ENCODE peak calls at places on chromosomes 7 and 10, in eight cellular contexts. Q, G, N, L, J, D, R and B are unnamed samples. For H3K4me1, the result is how much of the 10 kb centered on the place peaks cover.

GRCh38 chr10:52658112-52658511 is 114.5 kb downstream of the MBL2 start:
- DNase-seq in J (no peak), D (no peak), Q (no peak), N (peak), R (no peak), G (no peak), L (no peak), B (no peak)

GRCh38 chr7:130387628-130388403 is 7.5 kb downstream of the CPA1 start:
- DNase-seq in R (peak), J (no peak), D (no peak), Q (no peak), N (peak), L (peak), G (no peak), B (no peak)

GRCh38 chr7:47786557-47787248 is 161.6 kb downstream of the PKD1L1 start:
- DNase-seq in R (peak), N (peak), J (peak), L (peak), Q (peak), D (no peak), G (peak), B (no peak)

GRCh38 chr7:8086239-8086638 is 117.6 kb downstream of the GLCCI1 start:
- DNase-seq in Q (no peak), G (no peak), J (no peak), R (no peak), D (no peak), N (no peak), L (no peak), B (no peak)

GRCh38 chr7:17090751-17091150 is 207.7 kb upstream of the AHR start:
- DNase-seq in R (no peak), L (no peak), Q (no peak), N (peak), D (no peak), J (peak), G (no peak), B (no peak)

GRCh38 chr10:62959553-62959952 is 143.4 kb upstream of the EGR2 start:
- DNase-seq in G (no peak), Q (no peak), R (no peak), L (no peak), D (no peak), J (peak), N (peak), B (no peak)

GRCh38 chr10:49651039-49651835 is 28.2 kb upstream of the C10orf53 start:
- DNase-seq in J (no peak), R (no peak), Q (no peak), D (no peak), N (no peak), L (no peak), G (no peak), B (peak)

GRCh38 chr10:130425169-130425568 is 289.0 kb downstream of the GLRX3 start:
- DNase-seq in D (no peak), L (no peak), R (no peak), J (no peak), Q (no peak), N (no peak), G (no peak), B (no peak)

GRCh38 chr7:40760293-40760964 is 625.6 kb downstream of the SUGCT start:
- DNase-seq in L (no peak), R (no peak), G (no peak), D (no peak), N (peak), Q (no peak), J (no peak), B (no peak)

GRCh38 chr10:11670311-11670825 is 58.9 kb upstream of the USP6NL start:
- DNase-seq in G (no peak), L (no peak), R (no peak), N (no peak), D (no peak), J (no peak), Q (no peak), B (no peak)
- H3K4me1 ChIP-seq in G (under half), L (under half), R (under half), N (under half), D (under half), J (under half), Q (under half), B (under half)

DNA sequence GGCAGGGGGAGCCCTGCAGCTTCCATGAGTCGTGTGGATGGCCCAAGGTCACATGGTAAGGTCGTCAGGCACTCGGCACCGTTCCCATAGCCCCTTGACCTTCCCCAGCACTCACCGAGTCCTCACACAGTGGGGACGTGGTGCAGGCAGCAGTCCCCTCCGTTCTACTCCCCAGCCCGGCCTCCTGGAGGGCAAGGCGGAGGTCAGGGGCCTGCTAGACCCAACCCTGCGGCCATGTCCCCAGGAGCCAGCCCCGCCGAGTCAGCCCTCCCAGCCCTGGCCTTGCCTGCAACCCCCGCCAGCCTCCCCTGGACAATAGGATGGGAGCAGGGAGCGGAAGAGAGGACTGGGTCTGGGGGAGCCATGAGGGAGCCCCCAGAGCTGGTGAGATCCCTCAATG is 65.2 kb downstream of the ELFN1 start:
- DNase-seq in N (no peak), Q (no peak), R (no peak), J (no peak), D (no peak), L (no peak), G (no peak), B (no peak)
- H3K4me1 ChIP-seq in N (under half), Q (under half), R (under half), J (under half), D (under half), L (under half), G (under half), B (under half)

GRCh38 chr10:113133497-113133896 is 183.4 kb downstream of the TCF7L2 start:
- DNase-seq in L (no peak), G (no peak), R (no peak), J (peak), D (no peak), Q (no peak), N (peak), B (no peak)
- H3K4me1 ChIP-seq in L (under half), G (under half), R (under half), J (half or more), D (under half), Q (half or more), N (under half), B (under half)

GRCh38 chr10:71725998-71726672 is 6.6 kb upstream of the C10orf105 start:
- DNase-seq in D (no peak), J (peak), N (peak), L (no peak), G (no peak), R (no peak), Q (peak), B (no peak)

GRCh38 chr10:71728218-71728737 is 8.7 kb upstream of the C10orf105 start:
- DNase-seq in R (no peak), N (no peak), J (peak), D (no peak), Q (no peak), L (no peak), G (no peak), B (no peak)

GRCh38 chr10:71726673-71727428 is 7.3 kb upstream of the C10orf105 start:
- DNase-seq in N (no peak), L (no peak), J (no peak), R (no peak), Q (no peak), D (no peak), G (no peak), B (no peak)

GRCh38 chr10:71729023-71729649 is 9.6 kb upstream of the C10orf105 start:
- DNase-seq in R (peak), G (peak), N (no peak), D (peak), Q (no peak), J (no peak), L (no peak), B (peak)

GRCh38 chr10:71727429-71728217 is 8.0 kb upstream of the C10orf105 start:
- DNase-seq in Q (no peak), D (peak), L (no peak), R (peak), N (peak), J (peak), G (peak), B (peak)
- H3K4me1 ChIP-seq in Q (under half), D (under half), L (under half), R (under half), N (under half), J (under half), G (under half), B (under half)

DNA sequence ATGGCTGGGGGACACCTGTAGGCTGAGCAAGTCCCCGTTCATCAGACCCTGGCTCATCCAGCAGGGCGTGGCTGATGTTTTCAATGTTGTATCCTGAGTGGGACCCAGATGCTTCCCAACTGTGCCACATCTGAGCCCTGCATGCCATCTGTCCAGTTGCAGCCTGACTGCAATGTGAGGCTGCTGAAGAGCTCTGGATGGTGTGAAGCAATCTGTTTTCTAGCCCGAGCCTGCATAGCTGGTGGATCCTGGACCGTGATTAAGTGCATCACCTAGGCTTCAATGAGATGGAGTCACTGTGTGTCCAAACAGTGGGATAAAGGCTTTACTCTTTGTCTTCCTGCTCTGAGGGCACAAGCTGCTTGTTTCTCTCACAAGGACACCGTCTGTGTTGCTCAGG is 99.8 kb downstream of the TCF7L2 start:
- DNase-seq in Q (no peak), J (no peak), R (no peak), N (no peak), L (no peak), G (no peak), D (no peak), B (no peak)
- H3K4me1 ChIP-seq in Q (under half), J (half or more), R (under half), N (under half), L (under half), G (under half), D (under half), B (under half)

DNA sequence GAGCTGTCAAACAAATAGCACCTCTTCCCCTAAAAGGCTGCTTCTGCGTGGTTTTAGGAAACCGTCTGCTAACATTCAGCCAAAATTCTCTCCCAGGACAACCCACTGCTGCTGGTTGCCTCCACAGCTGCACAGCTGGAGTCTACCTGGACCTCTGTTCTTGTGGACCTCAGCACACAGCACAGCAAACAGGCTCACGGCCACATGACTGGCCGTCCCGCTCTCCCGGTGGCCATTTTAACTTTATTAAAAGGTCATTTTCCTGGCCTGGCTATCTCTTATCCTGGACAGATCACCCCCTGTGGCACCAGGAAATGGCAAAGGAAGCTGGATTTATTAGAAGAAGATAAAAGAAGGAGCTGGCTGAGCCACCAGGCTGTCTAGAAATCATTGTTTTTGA is 27.6 kb downstream of the SORBS1 start:
- DNase-seq in R (no peak), J (no peak), D (no peak), G (no peak), L (no peak), N (no peak), Q (no peak), B (no peak)
- H3K4me1 ChIP-seq in R (under half), J (under half), D (under half), G (half or more), L (under half), N (under half), Q (under half), B (half or more)